ENCODE peak calls at places on chromosome X, in five cellular contexts. E, Q, Z, K and C are unnamed samples.

GRCh38 chrX:115030635-115031034 is 13.2 kb upstream of the IL13RA2 start:
- DNase-seq in Q (no peak), Z (no peak), K (no peak), E (no peak), C (no peak)

GRCh38 chrX:12721042-12721441 is 70.2 kb upstream of the PRPS2 start:
- DNase-seq in K (no peak), E (no peak), Z (no peak), Q (no peak), C (no peak)

GRCh38 chrX:10939384-10939783 is 171.7 kb upstream of the HCCS start:
- DNase-seq in Q (peak; percentile 37), Z (no peak), K (no peak), E (no peak), C (no peak)

GRCh38 chrX:17062065-17062464 is 115.6 kb downstream of the REPS2 start:
- DNase-seq in E (no peak), Z (no peak), K (no peak), Q (no peak), C (no peak)

GRCh38 chrX:9339603-9340569 is 125.0 kb upstream of the TBL1X start:
- DNase-seq in Q (no peak), E (no peak), K (no peak), Z (peak; percentile 10), C (no peak)

GRCh38 chrX:130896816-130897508 is 6.0 kb downstream of the ENOX2 start:
- DNase-seq in Q (peak; percentile 53), K (no peak), Z (no peak), E (no peak), C (no peak)

GRCh38 chrX:45011131-45011530 is 138.1 kb downstream of the KDM6A start:
- DNase-seq in Q (peak; percentile 89), K (no peak), Z (no peak), E (no peak), C (no peak)

GRCh38 chrX:111581086-111581485 is 69.6 kb downstream of the SERTM2 start:
- DNase-seq in E (no peak), K (no peak), Q (peak; percentile 37), Z (no peak), C (no peak)

GRCh38 chrX:17247144-17247543 is 127.9 kb upstream of the NHS start:
- DNase-seq in E (no peak), Q (peak; percentile 0), K (no peak), Z (no peak), C (no peak)

GRCh38 chrX:23764585-23764984 is 18.4 kb upstream of the SAT1 start:
- DNase-seq in Q (no peak), Z (no peak), E (no peak), K (no peak), C (no peak)

GRCh38 chrX:120857240-120857639 is 18.4 kb downstream of the CT47B1 start:
- DNase-seq in Z (no peak), K (no peak), Q (no peak), E (no peak), C (no peak)

GRCh38 chrX:40063555-40063954 is 34.2 kb downstream of the BCOR start:
- DNase-seq in K (no peak), Z (no peak), E (no peak), Q (no peak), C (no peak)

GRCh38 chrX:16825306-16826035 is 39.2 kb downstream of the TXLNG start:
- DNase-seq in K (peak; percentile 73), Z (no peak), E (no peak), Q (peak; percentile 46), C (no peak)

GRCh38 chrX:118493653-118494297 is 1.8 kb upstream of the DOCK11 start:
- DNase-seq in Q (peak; percentile 11), E (no peak), Z (no peak), K (no peak), C (no peak)